ENCODE peak calls at places on chromosomes 1 and 21, in seven cellular contexts. F, U, Z, Y, G, E and N are unnamed samples.

GRCh38 chr1:45395582-45395981 is 55.3 kb upstream of the MUTYH start:
- DNase-seq in Z (no peak), E (no peak), G (no peak), F (no peak), Y (no peak), U (no peak), N (no peak)

GRCh38 chr1:202104073-202104472 is 18.6 kb upstream of the GPR37L1 start:
- DNase-seq in F (no peak), G (no peak), E (no peak), Z (no peak), Y (no peak), U (no peak), N (no peak)

GRCh38 chr1:22920734-22921451 is 51.8 kb downstream of the LACTBL1 start:
- DNase-seq in F (no peak), Z (no peak), U (no peak), Y (no peak), G (no peak), E (no peak), N (peak; percentile 30)

GRCh38 chr1:179053486-179053885 is 27.8 kb downstream of the FAM20B start:
- DNase-seq in U (no peak), Y (no peak), G (no peak), F (no peak), E (no peak), Z (no peak), N (no peak)

GRCh38 chr1:151984313-151984956 is 9.2 kb downstream of the S100A10 start:
- DNase-seq in Z (no peak), E (no peak), F (no peak), U (no peak), Y (no peak), G (no peak), N (no peak)

GRCh38 chr21:41411449-41412089 is 14.5 kb upstream of the MX1 start:
- DNase-seq in F (no peak), U (no peak), G (no peak), E (no peak), Z (no peak), Y (no peak), N (no peak)

GRCh38 chr21:43329361-43330269 is 97.3 kb downstream of the SIK1 start:
- DNase-seq in G (no peak), E (no peak), U (no peak), F (no peak), Z (no peak), Y (no peak), N (no peak)

GRCh38 chr1:25889470-25889869 is 14.0 kb upstream of the PAQR7 start:
- DNase-seq in Y (peak; percentile 69), Z (no peak), U (peak; percentile 41), G (no peak), E (no peak), F (no peak), N (peak; percentile 23)

GRCh38 chr1:186798960-186799688 is 29.6 kb upstream of the PLA2G4A start:
- DNase-seq in Z (no peak), U (no peak), F (no peak), E (no peak), Y (no peak), G (no peak), N (no peak)

GRCh38 chr1:39933956-39934941 is 20.7 kb upstream of the MFSD2A start:
- DNase-seq in Y (no peak), E (peak; percentile 62), G (no peak), F (peak; percentile 70), U (peak; percentile 91), Z (peak; percentile 27), N (peak; percentile 78)

GRCh38 chr1:167197692-167198091 is 23.0 kb upstream of the POU2F1 start:
- DNase-seq in E (no peak), U (no peak), F (no peak), Y (no peak), G (no peak), Z (no peak), N (no peak)

GRCh38 chr1:47791879-47792608 is 205.1 kb downstream of the TRABD2B start:
- DNase-seq in Y (no peak), U (no peak), G (no peak), E (no peak), Z (no peak), F (no peak), N (no peak)

DNA sequence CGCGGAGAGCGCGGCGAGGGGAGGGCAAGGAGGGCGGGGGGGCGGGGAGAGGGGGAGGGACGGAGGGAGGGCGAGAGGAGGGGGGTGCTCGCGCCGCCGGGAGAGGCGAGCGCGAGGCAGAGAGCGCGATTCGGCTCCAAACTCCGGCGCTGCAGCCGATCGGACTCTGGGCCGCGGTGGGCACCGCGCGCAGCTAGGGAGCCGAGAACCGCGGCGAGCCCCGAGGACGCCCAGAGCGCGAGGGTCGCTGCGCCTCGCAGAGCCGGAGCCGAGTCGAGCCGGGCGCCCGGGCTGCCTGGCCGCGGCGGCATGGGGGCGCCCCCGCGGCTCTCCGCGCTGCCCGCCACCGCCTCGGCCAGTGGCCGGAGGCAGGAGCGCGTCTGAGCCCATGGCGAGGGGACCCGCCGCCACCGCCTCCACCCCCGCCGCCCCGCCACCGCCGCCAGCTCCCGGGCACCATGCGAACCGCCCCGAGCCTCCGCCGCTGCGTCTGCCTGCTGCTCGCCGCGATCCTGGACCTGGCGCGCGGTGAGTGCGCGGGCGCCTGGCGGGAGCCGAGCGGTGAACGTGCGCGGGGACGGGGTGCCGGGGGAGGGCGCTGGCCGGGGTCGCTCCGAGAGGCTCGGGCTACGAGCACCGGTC is at the start of gene IGSF21:
- DNase-seq in Y (no peak), F (no peak), U (no peak), G (no peak), Z (no peak), E (no peak), N (no peak)
- H3K4me3 ChIP-seq in Y (no peak within 1 kb of the TSS), F (no peak within 1 kb of the TSS), U (peak within 1 kb of the TSS; percentile 35), G (no peak within 1 kb of the TSS), Z (peak within 1 kb of the TSS; percentile 35), E (no peak within 1 kb of the TSS), N (peak within 1 kb of the TSS; percentile 59)

GRCh38 chr21:31194510-31195293 is 149.4 kb downstream of the TIAM1 start:
- DNase-seq in U (no peak), G (no peak), E (no peak), F (no peak), Z (no peak), Y (no peak), N (no peak)
- H3K27ac ChIP-seq in U (no peak overlapping the region), G (no peak overlapping the region), E (no peak overlapping the region), F (no peak overlapping the region), Z (no peak overlapping the region), Y (no peak overlapping the region), N (no peak overlapping the region)

DNA sequence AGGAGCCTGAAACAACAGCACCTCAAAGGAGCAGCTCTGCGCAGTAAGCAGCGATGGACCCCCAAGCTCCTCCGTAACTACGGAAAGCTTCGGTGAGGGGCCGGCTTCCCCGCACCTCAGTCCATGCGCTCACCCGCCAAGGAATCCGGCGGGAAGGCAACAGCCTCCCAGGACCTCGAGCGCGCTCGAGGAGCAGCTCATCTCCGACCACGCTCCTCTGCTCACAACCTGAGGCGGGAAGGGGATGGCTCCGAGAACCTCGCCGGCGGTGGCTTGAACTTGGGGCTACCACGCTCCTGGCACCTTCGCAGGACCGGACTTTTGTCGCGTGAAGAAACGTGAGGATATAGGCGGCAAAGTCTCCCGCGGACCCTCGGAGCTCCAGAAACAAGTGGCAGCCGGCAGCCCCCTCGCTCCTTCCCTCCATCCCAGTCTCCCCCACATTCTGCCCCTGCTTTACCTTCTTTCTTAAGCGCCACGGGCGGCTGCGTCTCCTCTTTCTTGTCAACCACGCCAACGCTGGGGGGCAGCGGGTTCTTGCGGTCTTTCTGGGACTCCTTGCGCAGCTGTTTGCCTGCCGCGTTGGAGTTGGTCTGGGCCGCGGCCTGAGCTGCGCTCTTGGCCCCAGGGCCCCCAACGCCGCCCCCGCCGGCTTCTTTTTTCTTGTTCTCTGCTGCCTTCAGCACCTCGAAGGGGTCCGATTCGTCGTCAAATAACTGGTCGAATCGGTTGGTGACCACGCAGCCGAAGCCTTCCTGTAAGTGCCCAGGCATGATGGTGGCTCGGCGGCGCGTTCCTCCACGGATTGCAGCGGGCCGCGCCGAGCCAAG is 459 bp downstream of the SERBP1 start:
- DNase-seq in Y (peak; percentile 39), E (no peak), G (no peak), Z (no peak), F (peak; percentile 38), U (peak; percentile 68), N (peak; percentile 89)
- TF ChIP-seq POLR2A in Y (no peak), E (peak; percentile 89), G (no peak), Z (no peak), F (no peak), U (peak; percentile 52), N (no peak)

GRCh38 chr1:92587445-92587844 is 100.7 kb upstream of the GFI1 start:
- DNase-seq in F (no peak), U (no peak), E (no peak), Z (no peak), Y (no peak), G (no peak), N (no peak)

GRCh38 chr1:92585831-92586230 is 99.1 kb upstream of the GFI1 start:
- DNase-seq in Y (no peak), E (no peak), G (no peak), F (no peak), U (no peak), Z (no peak), N (no peak)

DNA sequence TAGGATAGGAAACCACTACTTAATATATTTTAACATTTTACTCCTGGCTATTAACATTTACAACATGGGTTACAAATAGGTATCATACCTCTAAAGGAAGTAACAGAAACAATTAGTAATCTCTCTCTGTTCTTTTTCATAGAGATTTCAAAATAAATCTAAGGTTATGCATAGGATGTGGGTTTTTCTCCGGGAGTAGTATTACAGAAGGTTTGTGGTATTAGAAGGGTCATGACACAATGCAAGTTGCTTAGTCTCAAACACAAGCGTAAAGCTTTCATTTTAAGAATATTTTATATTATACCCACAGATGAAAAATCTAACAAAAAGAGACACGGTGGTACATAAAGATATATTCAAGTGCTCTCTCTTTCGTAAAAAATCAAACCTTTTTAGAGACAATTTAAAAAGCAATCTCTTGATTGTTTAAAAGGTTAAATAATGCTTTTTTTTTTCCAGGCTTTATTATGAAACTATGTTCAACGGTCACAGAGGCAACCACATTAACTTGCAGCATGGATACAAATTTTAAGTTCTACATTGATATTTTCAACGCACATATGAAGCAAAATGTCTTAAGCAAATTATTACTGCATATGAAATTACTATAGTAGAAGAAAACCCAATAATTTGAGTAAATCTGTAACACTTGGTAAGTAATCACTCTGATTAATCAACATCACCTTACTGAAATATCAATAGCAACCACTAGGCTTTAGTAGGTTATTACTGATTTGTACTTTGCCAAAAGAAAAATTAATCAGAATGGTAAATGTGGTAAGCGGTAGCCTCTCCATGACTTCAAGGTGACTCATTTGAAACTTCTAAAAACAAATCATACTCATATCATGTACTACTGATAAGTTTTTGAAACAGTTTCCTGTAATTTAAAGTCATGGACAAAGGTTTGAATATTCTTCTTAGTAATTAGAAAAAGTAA is 97.4 kb upstream of the GFI1 start:
- DNase-seq in E (no peak), U (no peak), G (no peak), F (no peak), Z (no peak), Y (no peak), N (no peak)
- H3K4me3 ChIP-seq in E (no peak overlapping the region), U (no peak overlapping the region), G (no peak overlapping the region), F (no peak overlapping the region), Z (no peak overlapping the region), Y (no peak overlapping the region), N (no peak overlapping the region)

GRCh38 chr1:160646192-160646591 is 652 bp downstream of the SLAMF1 start:
- DNase-seq in U (no peak), F (no peak), Z (no peak), G (no peak), E (no peak), Y (no peak), N (no peak)
- H3K27ac ChIP-seq in U (no peak overlapping the region), F (no peak overlapping the region), Z (no peak overlapping the region), G (no peak overlapping the region), E (no peak overlapping the region), Y (no peak overlapping the region), N (peak overlapping the region; percentile 82)